ENCODE peak calls at places on chromosomes 7 and 10, in six cellular contexts. H is MV-4-11, F is small intestine, E is NCI-H82, M is LoVo, X is NCI-H1694. V is an unnamed sample.
A peak's percentile ranks its signal among the peaks of the same experiment; 100 is the strongest.

GRCh38 chr7:84904561-84904960 is 282.3 kb downstream of the SEMA3D start:
- DNase-seq in M (no peak), F (no peak), E (no peak), X (no peak), H (no peak), V (no peak)

GRCh38 chr10:113045155-113046055 is 95.4 kb downstream of the TCF7L2 start:
- DNase-seq in E (no peak), F (no peak), H (peak; percentile 40), M (peak; percentile 8), X (no peak), V (peak; percentile 75)

GRCh38 chr10:29032229-29032628 is 256.6 kb upstream of the LYZL1 start:
- DNase-seq in H (no peak), E (no peak), F (no peak), M (peak; percentile 45), X (no peak), V (no peak)

GRCh38 chr10:11874568-11875182 is 51.5 kb downstream of the PROSER2 start:
- DNase-seq in X (no peak), M (peak; percentile 65), H (peak; percentile 15), E (no peak), F (peak; percentile 19), V (peak; percentile 74)

GRCh38 chr10:32155075-32155516 is 98.9 kb upstream of the KIF5B start:
- DNase-seq in X (no peak), F (no peak), E (no peak), H (no peak), M (no peak), V (no peak)

GRCh38 chr7:143318661-143319060 is 2.8 kb downstream of the CLCN1 start:
- DNase-seq in F (no peak), M (no peak), X (no peak), H (peak; percentile 73), E (no peak), V (no peak)

GRCh38 chr7:150323682-150324365 is 479 bp upstream of the ACTR3C start:
- DNase-seq in F (peak; percentile 57), M (no peak), H (no peak), X (no peak), E (peak; percentile 61), V (no peak)

GRCh38 chr10:110398419-110399162 is 93.9 kb upstream of the SMNDC1 start:
- DNase-seq in F (peak; percentile 78), X (no peak), E (peak; percentile 71), H (no peak), M (peak; percentile 96), V (peak; percentile 94)

GRCh38 chr7:77537595-77538185 is 595 bp downstream of the PTPN12 start:
- DNase-seq in E (peak; percentile 74), F (peak; percentile 40), X (peak; percentile 16), M (peak; percentile 49), H (no peak), V (peak; percentile 50)

GRCh38 chr7:101486056-101486763 is 123.5 kb downstream of the COL26A1 start:
- DNase-seq in H (no peak), X (no peak), M (no peak), F (no peak), E (no peak), V (no peak)

GRCh38 chr7:86793129-86793528 is 149.4 kb downstream of the GRM3 start:
- DNase-seq in M (no peak), X (no peak), F (no peak), E (no peak), H (no peak), V (no peak)

GRCh38 chr10:115525141-115525540 is 432.0 kb downstream of the ATRNL1 start:
- DNase-seq in H (no peak), X (peak; percentile 1), F (no peak), E (peak; percentile 86), M (no peak), V (no peak)

GRCh38 chr10:31742255-31742654 is 186.4 kb downstream of the ARHGAP12 start:
- DNase-seq in E (no peak), X (no peak), M (no peak), F (no peak), H (no peak), V (no peak)

GRCh38 chr10:97129666-97130065 is 56.1 kb downstream of the SLIT1 start:
- DNase-seq in X (no peak), E (no peak), F (no peak), H (peak; percentile 33), M (no peak), V (no peak)

GRCh38 chr7:148303295-148304013 is 287.1 kb upstream of the C7orf33 start:
- DNase-seq in F (no peak), E (peak; percentile 59), H (no peak), X (peak; percentile 31), M (no peak), V (no peak)

GRCh38 chr7:93461350-93461749 is 113.2 kb downstream of the CALCR start:
- DNase-seq in X (peak; percentile 48), E (peak; percentile 91), H (peak; percentile 5), M (no peak), F (no peak), V (peak; percentile 2)

GRCh38 chr7:30548762-30549344 is 44.2 kb upstream of the GGCT start:
- DNase-seq in H (peak; percentile 32), X (peak; percentile 67), F (peak; percentile 82), E (peak; percentile 83), M (peak; percentile 78), V (peak; percentile 57)

GRCh38 chr10:104935656-104936055 is 294.6 kb downstream of the SORCS3 start:
- DNase-seq in F (no peak), E (no peak), M (no peak), X (no peak), H (no peak), V (no peak)

GRCh38 chr10:52387744-52388143 is 73.7 kb downstream of the DKK1 start:
- DNase-seq in F (no peak), M (peak; percentile 30), H (no peak), X (no peak), E (no peak), V (no peak)

GRCh38 chr10:15453921-15454320 is 82.8 kb upstream of the FAM171A1 start:
- DNase-seq in H (no peak), M (no peak), X (no peak), E (peak; percentile 84), F (no peak), V (no peak)

GRCh38 chr7:467393-467828 is 52.2 kb downstream of the PDGFA start:
- DNase-seq in M (no peak), F (no peak), E (no peak), H (peak; percentile 80), X (no peak), V (no peak)

V was measured in Caki2.